ENCODE peak calls at places on chromosome 5, in four cellular contexts. X is SW 1271; Q is effector memory CD8-positive, alpha-beta T cell; L is activated CD4-positive, CD25-positive, alpha-beta regulatory T cell treated with anti-CD3 and anti-CD28 coated beads, Interleukin-2, amount 50 U/mL, for 72 hours. Z is an unnamed sample.
A peak's percentile ranks its signal among the peaks of the same experiment; 100 is the strongest.

GRCh38 chr5:132501629-132501956 is 11.0 kb upstream of the IRF1 start:
- DNase-seq in X (no peak), L (no peak), Q (no peak), Z (no peak)

GRCh38 chr5:77418601-77419591 is 73.2 kb downstream of the WDR41 start:
- DNase-seq in L (no peak), X (no peak), Q (no peak), Z (no peak)

GRCh38 chr5:158824167-158824882 is 275.4 kb downstream of the EBF1 start:
- DNase-seq in X (no peak), Q (no peak), L (no peak), Z (no peak)

GRCh38 chr5:13553896-13554295 is 390.6 kb downstream of the DNAH5 start:
- DNase-seq in L (no peak), Q (no peak), X (no peak), Z (no peak)

GRCh38 chr5:141508808-141509611 is 20.1 kb downstream of the PCDHGC5 start:
- DNase-seq in Q (no peak), X (peak; percentile 86), L (no peak), Z (no peak)

GRCh38 chr5:150113047-150113744 is 26.8 kb upstream of the CSF1R start:
- DNase-seq in X (no peak), L (peak; percentile 28), Q (no peak), Z (no peak)

GRCh38 chr5:167489202-167489601 is 802.2 kb upstream of the WWC1 start:
- DNase-seq in Q (no peak), X (no peak), L (no peak), Z (no peak)

GRCh38 chr5:16385516-16386090 is 80.0 kb downstream of the ZNF622 start:
- DNase-seq in X (no peak), Q (no peak), L (no peak), Z (no peak)

GRCh38 chr5:151221574-151221973 is 2.3 kb downstream of the CCDC69 start:
- DNase-seq in Q (no peak), X (no peak), L (no peak), Z (no peak)

GRCh38 chr5:177234761-177235315 is 68.7 kb downstream of the RAB24 start:
- DNase-seq in Q (no peak), X (no peak), L (no peak), Z (no peak)

GRCh38 chr5:169652057-169652456 is 15.0 kb downstream of the DOCK2 start:
- DNase-seq in Q (no peak), X (no peak), L (no peak), Z (no peak)

GRCh38 chr5:104241051-104241450 is 678.5 kb upstream of the NUDT12 start:
- DNase-seq in X (no peak), L (no peak), Q (no peak), Z (no peak)

GRCh38 chr5:100313657-100314056 is 221.5 kb upstream of the FAM174A start:
- DNase-seq in Q (no peak), L (no peak), X (no peak), Z (no peak)

GRCh38 chr5:54415896-54416640 is 39.4 kb upstream of the HSPB3 start:
- DNase-seq in Q (no peak), L (no peak), X (no peak), Z (no peak)

GRCh38 chr5:36276864-36277263 is 24.8 kb downstream of the RANBP3L start:
- DNase-seq in X (no peak), Q (no peak), L (no peak), Z (no peak)

GRCh38 chr5:33118761-33119415 is 321.9 kb upstream of the TARS1 start:
- DNase-seq in Q (no peak), X (no peak), L (no peak), Z (no peak)

GRCh38 chr5:132102101-132102701 is 28.6 kb downstream of the CSF2 start:
- DNase-seq in L (peak; percentile 29), Q (peak; percentile 27), X (no peak), Z (no peak)

GRCh38 chr5:173625686-173626500 is 9.4 kb upstream of the BOD1 start:
- DNase-seq in Q (no peak), L (no peak), X (no peak), Z (no peak)

GRCh38 chr5:142689081-142689480 is 3.2 kb upstream of the FGF1 start:
- DNase-seq in Q (no peak), X (no peak), L (no peak), Z (no peak)

GRCh38 chr5:177369913-177370487 is 12.3 kb downstream of the RGS14 start:
- DNase-seq in L (no peak), Q (no peak), X (no peak), Z (no peak)

GRCh38 chr5:175464414-175465233 is 13.7 kb upstream of the SFXN1 start:
- DNase-seq in L (peak; percentile 59), X (peak; percentile 39), Q (peak; percentile 70), Z (no peak)

GRCh38 chr5:83991566-83992224 is 271.0 kb upstream of the HAPLN1 start:
- DNase-seq in L (no peak), X (no peak), Q (no peak), Z (no peak)

GRCh38 chr5:175718401-175719108 is 60.7 kb downstream of the HRH2 start:
- DNase-seq in Q (no peak), X (peak; percentile 27), L (peak; percentile 65), Z (no peak)

GRCh38 chr5:112127856-112128255 is 291.2 kb downstream of the EPB41L4A start:
- DNase-seq in Q (no peak), X (no peak), L (no peak), Z (no peak)

GRCh38 chr5:168850683-168851082 is 271.5 kb upstream of the PANK3 start:
- DNase-seq in L (no peak), X (no peak), Q (no peak), Z (no peak)

GRCh38 chr5:10761842-10762165 is 770 bp upstream of the DAP start:
- DNase-seq in Q (no peak), X (no peak), L (no peak), Z (no peak)

GRCh38 chr5:73692166-73692640 is 66.2 kb downstream of the ARHGEF28 start:
- DNase-seq in X (peak; percentile 73), L (no peak), Q (no peak), Z (no peak)

GRCh38 chr5:79025054-79025465 is 40.0 kb upstream of the ARSB start:
- DNase-seq in X (peak; percentile 71), L (peak; percentile 63), Q (peak; percentile 41), Z (no peak)

GRCh38 chr5:90293931-90294330 is 115.6 kb downstream of the CETN3 start:
- DNase-seq in X (no peak), L (no peak), Q (no peak), Z (no peak)

GRCh38 chr5:115809946-115810345 is 6.5 kb downstream of the CDO1 start:
- DNase-seq in Q (no peak), X (no peak), L (no peak), Z (no peak)

GRCh38 chr5:4208996-4209395 is 613.4 kb downstream of the IRX1 start:
- DNase-seq in X (no peak), Q (no peak), L (no peak), Z (no peak)

GRCh38 chr5:67581203-67581602 is 384.6 kb upstream of the CD180 start:
- DNase-seq in L (no peak), X (no peak), Q (no peak), Z (no peak)

GRCh38 chr5:73218552-73219171 is 45.7 kb downstream of the TMEM174 start:
- DNase-seq in Q (no peak), L (no peak), X (peak; percentile 78), Z (no peak)

GRCh38 chr5:25544652-25545249 is 900.0 kb upstream of the CDH10 start:
- DNase-seq in X (peak; percentile 64), Q (no peak), L (no peak), Z (no peak)

GRCh38 chr5:11477786-11478185 is 426.5 kb downstream of the CTNND2 start:
- DNase-seq in L (no peak), X (no peak), Q (no peak), Z (no peak)

GRCh38 chr5:153158608-153159007 is 331.9 kb upstream of the GRIA1 start:
- DNase-seq in Q (no peak), L (no peak), X (no peak), Z (no peak)

GRCh38 chr5:88729476-88730182 is 153.4 kb downstream of the MEF2C start:
- DNase-seq in Q (peak; percentile 39), X (peak; percentile 84), L (peak; percentile 45), Z (no peak)

Z was measured in CD14-positive monocyte.